ENCODE peak calls at places on chromosomes 11 and 22, in four cellular contexts. L, Z, Y and N are unnamed samples.

GRCh38 chr22:40004836-40005235 is 10.1 kb downstream of the FAM83F start:
- DNase-seq in L (no peak), Z (no peak), Y (no peak), N (no peak)

GRCh38 chr22:48630848-48631247 is 1196.8 kb downstream of the BRD1 start:
- DNase-seq in L (no peak), Z (no peak), Y (no peak), N (no peak)

GRCh38 chr11:75151346-75152047 is 590 bp downstream of the SLCO2B1 start:
- DNase-seq in L (no peak), Z (no peak), Y (no peak), N (no peak)

GRCh38 chr11:95821640-95822039 is 31.3 kb downstream of the CEP57 start:
- DNase-seq in L (no peak), Z (no peak), Y (no peak), N (no peak)

GRCh38 chr11:125166347-125166841 is 1.8 kb downstream of the PKNOX2 start:
- DNase-seq in L (no peak), Z (no peak), Y (no peak), N (no peak)

GRCh38 chr22:27995801-27996528 is 76.9 kb upstream of the PITPNB start:
- DNase-seq in L (no peak), Z (no peak), Y (no peak), N (no peak)

GRCh38 chr22:36409911-36410756 is 22.4 kb upstream of the MYH9 start:
- DNase-seq in L (peak), Z (no peak), Y (peak), N (peak)

GRCh38 chr11:12160680-12161079 is 50.3 kb downstream of the MICAL2 start:
- DNase-seq in L (no peak), Z (no peak), Y (peak), N (no peak)

GRCh38 chr11:1878134-1879031 is 13.3 kb downstream of the PRR33 start:
- DNase-seq in L (no peak), Z (no peak), Y (no peak), N (no peak)

GRCh38 chr22:44755956-44756361 is 3.6 kb downstream of the ARHGAP8 start:
- DNase-seq in L (no peak), Z (no peak), Y (no peak), N (no peak)

GRCh38 chr11:65575568-65576231 is at the start of gene EHBP1L1:
- DNase-seq in L (peak), Z (no peak), Y (peak), N (no peak)

GRCh38 chr11:128689946-128690745 is 3.7 kb upstream of the FLI1 start:
- DNase-seq in L (no peak), Z (no peak), Y (no peak), N (no peak)

GRCh38 chr11:68213135-68213515 is at the start of gene KMT5B:
- DNase-seq in L (peak), Z (peak), Y (peak), N (peak)

GRCh38 chr22:37218771-37219411 is 6.6 kb upstream of the SSTR3 start:
- DNase-seq in L (peak), Z (no peak), Y (no peak), N (no peak)

GRCh38 chr22:31943206-31943975 is 944 bp upstream of the YWHAH start:
- DNase-seq in L (no peak), Z (no peak), Y (no peak), N (no peak)

GRCh38 chr11:48007677-48008076 is 27.3 kb downstream of the PTPRJ start:
- DNase-seq in L (no peak), Z (no peak), Y (no peak), N (no peak)

GRCh38 chr11:112294688-112295340 is 34.2 kb upstream of the PLET1 start:
- DNase-seq in L (no peak), Z (no peak), Y (no peak), N (no peak)

GRCh38 chr11:44286268-44286880 is 23.6 kb downstream of the ALX4 start:
- DNase-seq in L (peak), Z (peak), Y (peak), N (no peak)

GRCh38 chr11:120324932-120325810 is at the start of gene TLCD5:
- DNase-seq in L (peak), Z (no peak), Y (peak), N (no peak)

GRCh38 chr11:14677146-14677545 is 33.5 kb downstream of the PDE3B start:
- DNase-seq in L (no peak), Z (no peak), Y (no peak), N (no peak)

GRCh38 chr11:69215216-69215615 is 59.5 kb downstream of the SMIM38 start:
- DNase-seq in L (no peak), Z (no peak), Y (no peak), N (no peak)

GRCh38 chr11:3121931-3122774 is 43.0 kb downstream of the OSBPL5 start:
- DNase-seq in L (no peak), Z (no peak), Y (no peak), N (no peak)

GRCh38 chr11:45023065-45023365 is 72.3 kb upstream of the TP53I11 start:
- DNase-seq in L (no peak), Z (no peak), Y (no peak), N (no peak)

GRCh38 chr11:128686745-128687177 is 7.1 kb upstream of the FLI1 start:
- DNase-seq in L (peak), Z (no peak), Y (no peak), N (no peak)

GRCh38 chr11:68038718-68039525 is at the start of gene TCIRG1:
- DNase-seq in L (peak), Z (peak), Y (no peak), N (no peak)

GRCh38 chr11:116787786-116788486 is at the start of gene ZPR1:
- DNase-seq in L (peak), Z (peak), Y (peak), N (no peak)

GRCh38 chr11:45815747-45816146 is 10.8 kb downstream of the SLC35C1 start:
- DNase-seq in L (no peak), Z (no peak), Y (no peak), N (no peak)

GRCh38 chr11:22657101-22657694 is 9.2 kb upstream of the GAS2 start:
- DNase-seq in L (no peak), Z (no peak), Y (no peak), N (no peak)

GRCh38 chr11:63763506-63764200 is 4.9 kb downstream of the ZFTA start:
- DNase-seq in L (no peak), Z (no peak), Y (no peak), N (no peak)

GRCh38 chr22:49366437-49366836 is 461.2 kb downstream of the BRD1 start:
- DNase-seq in L (no peak), Z (no peak), Y (no peak), N (no peak)

GRCh38 chr11:74072721-74073120 is 63.8 kb upstream of the UCP3 start:
- DNase-seq in L (no peak), Z (no peak), Y (no peak), N (no peak)